ENCODE peak calls at places on chromosome 20, in five cellular contexts. E is NT2/D1, X is HepG2, D is H1, O is GM12878. N is an unnamed sample.

GRCh38 chr20:44615169-44615791 is 32.9 kb downstream of the PKIG start:
- DNase-seq in E (peak; percentile 40), X (no peak), D (no peak), O (no peak), N (no peak)

GRCh38 chr20:31717478-31717946 is 5.2 kb downstream of the BCL2L1 start:
- DNase-seq in E (no peak), X (no peak), D (no peak), O (peak; percentile 68), N (no peak)

GRCh38 chr20:48403362-48403761 is 424.4 kb downstream of the PREX1 start:
- DNase-seq in E (no peak), X (no peak), D (no peak), O (no peak), N (no peak)

GRCh38 chr20:24694157-24694726 is 224.8 kb downstream of the SYNDIG1 start:
- DNase-seq in E (no peak), X (no peak), D (no peak), O (no peak), N (no peak)

GRCh38 chr20:54132612-54133433 is 41.0 kb downstream of the CYP24A1 start:
- DNase-seq in E (peak; percentile 43), X (peak; percentile 100), D (no peak), O (no peak), N (no peak)

GRCh38 chr20:5658897-5659296 is 91.3 kb upstream of the SHLD1 start:
- DNase-seq in E (no peak), X (peak; percentile 71), D (no peak), O (no peak), N (no peak)

GRCh38 chr20:61185181-61185580 is 66.9 kb upstream of the CDH4 start:
- DNase-seq in E (no peak), X (no peak), D (no peak), O (no peak), N (no peak)

GRCh38 chr20:50333856-50334255 is 143.2 kb downstream of the CEBPB start:
- DNase-seq in E (no peak), X (no peak), D (no peak), O (no peak), N (no peak)

GRCh38 chr20:48202774-48203173 is 417.5 kb upstream of the SULF2 start:
- DNase-seq in E (no peak), X (no peak), D (no peak), O (no peak), N (no peak)

GRCh38 chr20:325043-325888 is at the start of gene SOX12:
- DNase-seq in E (peak; percentile 94), X (peak; percentile 96), D (no peak), O (peak; percentile 71), N (peak; percentile 91)

GRCh38 chr20:52937701-52938100 is 34.5 kb upstream of the TSHZ2 start:
- DNase-seq in E (no peak), X (peak; percentile 58), D (no peak), O (no peak), N (peak; percentile 11)

GRCh38 chr20:3648941-3649340 is 14.3 kb downstream of the GFRA4 start:
- DNase-seq in E (no peak), X (no peak), D (no peak), O (no peak), N (no peak)

GRCh38 chr20:13783528-13783927 is 1.2 kb downstream of the ESF1 start:
- DNase-seq in E (no peak), X (no peak), D (no peak), O (no peak), N (no peak)

GRCh38 chr20:43988451-43988850 is 73.8 kb downstream of the TOX2 start:
- DNase-seq in E (no peak), X (no peak), D (no peak), O (no peak), N (no peak)

GRCh38 chr20:31663838-31664695 is 26.4 kb downstream of the COX4I2 start:
- DNase-seq in E (no peak), X (peak; percentile 97), D (no peak), O (no peak), N (no peak)

GRCh38 chr20:49818810-49819209 is 6.2 kb downstream of the SLC9A8 start:
- DNase-seq in E (no peak), X (no peak), D (no peak), O (no peak), N (no peak)

GRCh38 chr20:25676164-25676809 is 20.4 kb downstream of the ZNF337 start:
- DNase-seq in E (no peak), X (peak; percentile 52), D (no peak), O (no peak), N (no peak)

GRCh38 chr20:3843490-3843889 is 3.1 kb upstream of the MAVS start:
- DNase-seq in E (no peak), X (peak; percentile 69), D (no peak), O (no peak), N (no peak)

GRCh38 chr20:61343934-61344333 is 91.9 kb downstream of the CDH4 start:
- DNase-seq in E (no peak), X (no peak), D (no peak), O (no peak), N (no peak)

GRCh38 chr20:16864069-16864468 is 115.9 kb downstream of the OTOR start:
- DNase-seq in E (no peak), X (no peak), D (no peak), O (peak; percentile 8), N (no peak)

GRCh38 chr20:34037121-34037520 is 43.4 kb downstream of the RALY start:
- DNase-seq in E (no peak), X (no peak), D (no peak), O (no peak), N (no peak)

GRCh38 chr20:44176833-44177533 is 10.0 kb downstream of the JPH2 start:
- DNase-seq in E (no peak), X (no peak), D (no peak), O (no peak), N (no peak)

GRCh38 chr20:59175861-59176260 is 12.2 kb downstream of the ZNF831 start:
- DNase-seq in E (no peak), X (no peak), D (no peak), O (no peak), N (no peak)

GRCh38 chr20:40532103-40532502 is 156.9 kb downstream of the MAFB start:
- DNase-seq in E (peak; percentile 68), X (peak; percentile 31), D (no peak), O (no peak), N (peak; percentile 11)

GRCh38 chr20:49526056-49526455 is 41.9 kb downstream of the PTGIS start:
- DNase-seq in E (no peak), X (no peak), D (no peak), O (no peak), N (no peak)

GRCh38 chr20:38880952-38881735 is 45.1 kb upstream of the FAM83D start:
- DNase-seq in E (no peak), X (no peak), D (no peak), O (no peak), N (no peak)

GRCh38 chr20:38875170-38875993 is 50.8 kb upstream of the FAM83D start:
- DNase-seq in E (no peak), X (no peak), D (no peak), O (peak; percentile 97), N (no peak)

GRCh38 chr20:38877483-38877882 is 48.7 kb upstream of the FAM83D start:
- DNase-seq in E (no peak), X (no peak), D (no peak), O (no peak), N (no peak)

GRCh38 chr20:38881806-38882440 is 44.3 kb upstream of the FAM83D start:
- DNase-seq in E (no peak), X (no peak), D (no peak), O (no peak), N (no peak)

GRCh38 chr20:38878798-38879197 is 47.4 kb upstream of the FAM83D start:
- DNase-seq in E (no peak), X (peak; percentile 28), D (no peak), O (no peak), N (peak; percentile 40)
- TF ChIP-seq SUZ12 in E (no peak), X (no peak), D (no peak), O (no peak), N (no peak)

DNA sequence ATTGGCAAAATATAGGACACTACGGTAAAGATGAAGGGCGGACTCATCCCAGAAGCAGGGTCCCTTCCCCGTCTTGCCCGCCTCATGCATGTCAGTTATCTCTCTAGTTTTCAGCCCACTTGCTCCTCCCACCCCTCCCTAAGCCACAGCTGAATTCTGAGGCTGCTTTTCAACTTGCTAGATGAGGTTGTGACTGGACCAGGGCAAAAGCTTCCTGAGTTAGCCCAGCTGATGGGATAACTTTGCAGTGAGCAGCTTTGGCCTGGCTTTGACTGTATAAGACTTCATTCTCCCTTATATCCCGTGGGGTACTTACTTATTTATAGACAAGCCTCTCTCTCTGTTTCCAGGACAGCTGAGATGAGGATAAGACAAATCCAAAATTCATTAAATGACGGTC is 23.2 kb downstream of the GHRH start:
- DNase-seq in E (no peak), X (no peak), D (no peak), O (no peak), N (no peak)
- TF ChIP-seq SUZ12 in E (no peak), X (no peak), D (no peak), O (no peak), N (no peak)

DNA sequence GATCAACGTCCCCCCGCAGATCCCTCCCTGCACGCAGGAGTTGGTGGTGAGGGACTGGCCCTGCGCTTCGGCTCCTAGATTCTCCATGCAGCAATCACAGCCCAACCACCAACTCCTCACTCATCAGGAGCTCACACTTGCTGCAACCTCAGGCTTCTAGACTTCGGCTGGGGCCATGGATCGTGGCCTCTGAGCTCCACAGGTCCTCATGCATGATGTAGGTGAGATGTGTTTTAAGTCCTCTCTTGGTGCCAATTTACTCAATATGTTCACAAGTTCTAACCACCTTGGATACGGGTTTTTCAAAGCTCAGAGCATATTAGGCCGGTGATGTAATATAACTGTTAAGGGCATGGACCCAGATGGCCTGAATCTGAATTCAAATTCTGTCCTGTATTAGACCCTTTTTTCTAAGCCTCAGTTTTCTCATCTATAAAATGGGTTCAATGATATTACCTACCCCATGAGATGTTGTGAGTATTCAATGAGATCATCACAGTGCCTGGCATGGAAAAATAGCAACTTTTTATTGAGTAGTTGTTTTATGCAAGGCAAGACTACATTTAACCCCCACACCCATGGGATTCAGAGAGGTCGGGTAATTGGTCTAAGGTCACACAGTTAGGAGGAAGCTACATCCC is 31.0 kb downstream of the SUN5 start:
- DNase-seq in E (no peak), X (no peak), D (no peak), O (no peak), N (no peak)
- TF ChIP-seq SUZ12 in E (no peak), X (no peak), D (no peak), O (no peak), N (no peak)

DNA sequence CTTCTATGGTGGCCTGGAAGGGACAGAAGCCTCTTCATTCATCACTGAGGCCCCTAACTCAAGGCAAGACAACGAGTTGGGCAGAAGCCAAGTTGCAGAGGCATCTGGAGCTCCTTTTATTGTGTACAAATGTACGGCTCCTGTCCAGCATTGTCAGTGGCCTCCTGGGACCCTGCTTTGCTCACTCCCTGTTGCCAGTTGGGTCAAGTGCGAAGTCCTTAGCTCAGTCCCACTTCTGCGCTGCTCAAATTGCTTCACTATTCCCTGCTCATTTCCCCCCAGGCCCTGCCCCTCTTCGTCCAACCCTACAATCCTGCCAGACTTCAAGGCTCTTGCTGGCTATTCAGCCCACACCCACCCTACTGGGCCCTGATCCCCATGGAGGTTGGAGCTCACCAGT is 181.3 kb upstream of the PMEPA1 start:
- DNase-seq in E (no peak), X (no peak), D (no peak), O (no peak), N (no peak)
- TF ChIP-seq SUZ12 in E (no peak), X (no peak), D (no peak), O (no peak), N (no peak)

GRCh38 chr20:63980317-63980805 is 571 bp upstream of the PRPF6 start:
- DNase-seq in E (no peak), X (peak; percentile 50), D (no peak), O (no peak), N (no peak)
- TF ChIP-seq SUZ12 in E (no peak), X (no peak), D (no peak), O (no peak), N (no peak)

N was measured in HEK293T.